ENCODE peak calls at places on chromosome 12, in six cellular contexts. One of them, this sample, is unnamed.

GRCh38 chr12:121218588-121219352 is 8.8 kb downstream of the P2RX4 start:
- DNase-seq in MG63: no peak
- DNase-seq in mesendoderm: no peak
- DNase-seq in NCI-H146: peak; percentile 35
- DNase-seq in COR-L47: peak; percentile 14
- DNase-seq in ACHN: no peak
- DNase-seq in this sample: no peak

GRCh38 chr12:103728323-103728722 is 112.7 kb downstream of the NT5DC3 start:
- DNase-seq in MG63: no peak
- DNase-seq in mesendoderm: no peak
- DNase-seq in NCI-H146: no peak
- DNase-seq in COR-L47: no peak
- DNase-seq in ACHN: no peak
- DNase-seq in this sample: no peak

GRCh38 chr12:50720501-50720900 is 43.4 kb upstream of the ATF1 start:
- DNase-seq in MG63: no peak
- DNase-seq in mesendoderm: no peak
- DNase-seq in NCI-H146: no peak
- DNase-seq in COR-L47: no peak
- DNase-seq in ACHN: no peak
- DNase-seq in this sample: no peak

GRCh38 chr12:107468182-107468581 is 217.4 kb upstream of the PWP1 start:
- DNase-seq in MG63: peak; percentile 49
- DNase-seq in mesendoderm: no peak
- DNase-seq in NCI-H146: peak; percentile 40
- DNase-seq in COR-L47: peak; percentile 8
- DNase-seq in ACHN: no peak
- DNase-seq in this sample: no peak

GRCh38 chr12:96989916-96990315 is 82.9 kb downstream of the NEDD1 start:
- DNase-seq in MG63: no peak
- DNase-seq in mesendoderm: peak; percentile 81
- DNase-seq in NCI-H146: peak; percentile 30
- DNase-seq in COR-L47: peak; percentile 65
- DNase-seq in ACHN: peak; percentile 50
- DNase-seq in this sample: peak; percentile 60

GRCh38 chr12:70609739-70610491 is 27.3 kb downstream of the PTPRB start:
- DNase-seq in MG63: peak; percentile 60
- DNase-seq in mesendoderm: peak; percentile 51
- DNase-seq in NCI-H146: peak; percentile 4
- DNase-seq in COR-L47: peak; percentile 57
- DNase-seq in ACHN: peak; percentile 33
- DNase-seq in this sample: peak; percentile 59

GRCh38 chr12:78887008-78887407 is 22.4 kb downstream of the SYT1 start:
- DNase-seq in MG63: peak; percentile 66
- DNase-seq in mesendoderm: peak; percentile 76
- DNase-seq in NCI-H146: no peak
- DNase-seq in COR-L47: no peak
- DNase-seq in ACHN: peak; percentile 94
- DNase-seq in this sample: peak; percentile 94

GRCh38 chr12:53333289-53333688 is 2.9 kb downstream of the SP7 start:
- DNase-seq in MG63: no peak
- DNase-seq in mesendoderm: no peak
- DNase-seq in NCI-H146: no peak
- DNase-seq in COR-L47: no peak
- DNase-seq in ACHN: no peak
- DNase-seq in this sample: no peak

GRCh38 chr12:75389061-75389460 is 1.8 kb upstream of the GLIPR1L2 start:
- DNase-seq in MG63: no peak
- DNase-seq in mesendoderm: no peak
- DNase-seq in NCI-H146: peak; percentile 64
- DNase-seq in COR-L47: peak; percentile 62
- DNase-seq in ACHN: peak; percentile 59
- DNase-seq in this sample: peak; percentile 59

GRCh38 chr12:132806857-132807256 is 21.8 kb downstream of the GOLGA3 start:
- DNase-seq in MG63: no peak
- DNase-seq in mesendoderm: no peak
- DNase-seq in NCI-H146: no peak
- DNase-seq in COR-L47: no peak
- DNase-seq in ACHN: no peak
- DNase-seq in this sample: no peak

GRCh38 chr12:113684053-113684907 is 212.6 kb upstream of the LHX5 start:
- DNase-seq in MG63: no peak
- DNase-seq in mesendoderm: peak; percentile 11
- DNase-seq in NCI-H146: peak; percentile 85
- DNase-seq in COR-L47: peak; percentile 20
- DNase-seq in ACHN: no peak
- DNase-seq in this sample: no peak

GRCh38 chr12:116665666-116666304 is 72.1 kb downstream of the SPRING1 start:
- DNase-seq in MG63: no peak
- DNase-seq in mesendoderm: no peak
- DNase-seq in NCI-H146: no peak
- DNase-seq in COR-L47: no peak
- DNase-seq in ACHN: no peak
- DNase-seq in this sample: peak; percentile 11

GRCh38 chr12:30417697-30418231 is 277.9 kb downstream of the IPO8 start:
- DNase-seq in MG63: peak; percentile 84
- DNase-seq in mesendoderm: peak; percentile 42
- DNase-seq in NCI-H146: no peak
- DNase-seq in COR-L47: no peak
- DNase-seq in ACHN: peak; percentile 53
- DNase-seq in this sample: peak; percentile 86

GRCh38 chr12:90953956-90954421 is 987 bp downstream of the CCER1 start:
- DNase-seq in MG63: no peak
- DNase-seq in mesendoderm: peak; percentile 88
- DNase-seq in NCI-H146: no peak
- DNase-seq in COR-L47: no peak
- DNase-seq in ACHN: no peak
- DNase-seq in this sample: no peak

GRCh38 chr12:84305144-84305543 is 607.5 kb downstream of the SLC6A15 start:
- DNase-seq in MG63: no peak
- DNase-seq in mesendoderm: peak; percentile 1
- DNase-seq in NCI-H146: no peak
- DNase-seq in COR-L47: no peak
- DNase-seq in ACHN: no peak
- DNase-seq in this sample: no peak

GRCh38 chr12:41794341-41794740 is 350.3 kb downstream of the GXYLT1 start:
- DNase-seq in MG63: no peak
- DNase-seq in mesendoderm: no peak
- DNase-seq in NCI-H146: no peak
- DNase-seq in COR-L47: no peak
- DNase-seq in ACHN: no peak
- DNase-seq in this sample: peak; percentile 33

GRCh38 chr12:1217191-1217949 is 226.3 kb downstream of the ERC1 start:
- DNase-seq in MG63: no peak
- DNase-seq in mesendoderm: no peak
- DNase-seq in NCI-H146: peak; percentile 27
- DNase-seq in COR-L47: peak; percentile 32
- DNase-seq in ACHN: no peak
- DNase-seq in this sample: peak; percentile 94

GRCh38 chr12:4450551-4451112 is 5.0 kb upstream of the FGF6 start:
- DNase-seq in MG63: peak; percentile 18
- DNase-seq in mesendoderm: peak; percentile 73
- DNase-seq in NCI-H146: no peak
- DNase-seq in COR-L47: no peak
- DNase-seq in ACHN: no peak
- DNase-seq in this sample: no peak

GRCh38 chr12:92244036-92244435 is 98.4 kb upstream of the BTG1 start:
- DNase-seq in MG63: no peak
- DNase-seq in mesendoderm: no peak
- DNase-seq in NCI-H146: no peak
- DNase-seq in COR-L47: no peak
- DNase-seq in ACHN: no peak
- DNase-seq in this sample: peak; percentile 75

This sample was measured in lung microvascular endothelial cell.